ENCODE peak calls at places on chromosomes 6 and 20, in six cellular contexts. G is endodermal cell, O is breast epithelium, B is cardiac muscle cell, E is fibroblast of mammary gland, H is WERI-Rb-1. T is an unnamed sample.

GRCh38 chr20:54345301-54345724 is 130.1 kb upstream of the DOK5 start:
- DNase-seq in O (no peak), B (peak; percentile 77), H (no peak), E (peak; percentile 82), G (no peak), T (no peak)

GRCh38 chr6:19465760-19466159 is 371.4 kb upstream of the ID4 start:
- DNase-seq in G (no peak), B (peak; percentile 62), H (no peak), O (no peak), E (peak; percentile 84), T (no peak)

GRCh38 chr6:147855823-147856222 is 347.3 kb downstream of the SAMD5 start:
- DNase-seq in G (no peak), B (no peak), H (no peak), E (peak; percentile 44), O (no peak), T (no peak)

GRCh38 chr20:57693002-57693582 is 16.7 kb downstream of the PMEPA1 start:
- DNase-seq in G (peak; percentile 79), E (no peak), H (no peak), O (peak; percentile 77), B (no peak), T (peak; percentile 85)

GRCh38 chr20:62535964-62536363 is 60.2 kb upstream of the GATA5 start:
- DNase-seq in G (no peak), O (no peak), B (no peak), E (no peak), H (no peak), T (peak; percentile 64)

GRCh38 chr6:35586542-35586941 is 73.8 kb upstream of the TULP1 start:
- DNase-seq in G (no peak), H (no peak), O (no peak), E (no peak), B (no peak), T (no peak)

GRCh38 chr20:1827974-1828785 is 67.0 kb upstream of the SIRPA start:
- DNase-seq in B (peak; percentile 61), H (no peak), E (no peak), O (no peak), G (no peak), T (peak; percentile 63)

GRCh38 chr6:80214436-80215022 is 108.1 kb downstream of the BCKDHB start:
- DNase-seq in E (peak; percentile 70), G (no peak), O (no peak), H (peak; percentile 23), B (peak; percentile 74), T (peak; percentile 10)

GRCh38 chr6:21246075-21246474 is 347.5 kb upstream of the SOX4 start:
- DNase-seq in H (no peak), G (no peak), E (no peak), B (no peak), O (no peak), T (no peak)

GRCh38 chr6:3808759-3809514 is 40.2 kb upstream of the FAM50B start:
- DNase-seq in B (peak; percentile 87), E (peak; percentile 90), O (no peak), H (no peak), G (no peak), T (no peak)

GRCh38 chr6:164210323-164210722 is 795.8 kb downstream of the QKI start:
- DNase-seq in B (no peak), O (no peak), H (no peak), E (no peak), G (no peak), T (no peak)

GRCh38 chr6:136226027-136226673 is 24.0 kb downstream of the MTFR2 start:
- DNase-seq in O (no peak), H (peak; percentile 14), B (peak; percentile 78), E (peak; percentile 72), G (peak; percentile 79), T (peak; percentile 51)

GRCh38 chr6:84417261-84417660 is 189.8 kb upstream of the CEP162 start:
- DNase-seq in G (no peak), B (no peak), E (peak; percentile 89), O (no peak), H (no peak), T (no peak)

GRCh38 chr6:20705741-20706140 is 171.5 kb downstream of the CDKAL1 start:
- DNase-seq in G (no peak), H (no peak), O (no peak), B (no peak), E (no peak), T (no peak)

GRCh38 chr20:542777-543368 is 717 bp downstream of the CSNK2A1 start:
- DNase-seq in H (peak; percentile 50), B (no peak), E (no peak), O (no peak), G (peak; percentile 62), T (no peak)

GRCh38 chr20:6740096-6740495 is 27.4 kb upstream of the BMP2 start:
- DNase-seq in B (no peak), H (no peak), O (no peak), G (no peak), E (no peak), T (no peak)

GRCh38 chr20:11118802-11119380 is 445.1 kb upstream of the JAG1 start:
- DNase-seq in B (no peak), O (no peak), G (no peak), H (no peak), E (peak; percentile 32), T (no peak)

GRCh38 chr6:2978923-2979322 is 7.6 kb upstream of the SERPINB6 start:
- DNase-seq in O (no peak), B (no peak), E (no peak), H (no peak), G (no peak), T (no peak)

GRCh38 chr6:3520541-3521220 is 63.8 kb upstream of the SLC22A23 start:
- DNase-seq in O (no peak), B (peak; percentile 46), G (peak; percentile 12), E (peak; percentile 60), H (no peak), T (no peak)

DNA sequence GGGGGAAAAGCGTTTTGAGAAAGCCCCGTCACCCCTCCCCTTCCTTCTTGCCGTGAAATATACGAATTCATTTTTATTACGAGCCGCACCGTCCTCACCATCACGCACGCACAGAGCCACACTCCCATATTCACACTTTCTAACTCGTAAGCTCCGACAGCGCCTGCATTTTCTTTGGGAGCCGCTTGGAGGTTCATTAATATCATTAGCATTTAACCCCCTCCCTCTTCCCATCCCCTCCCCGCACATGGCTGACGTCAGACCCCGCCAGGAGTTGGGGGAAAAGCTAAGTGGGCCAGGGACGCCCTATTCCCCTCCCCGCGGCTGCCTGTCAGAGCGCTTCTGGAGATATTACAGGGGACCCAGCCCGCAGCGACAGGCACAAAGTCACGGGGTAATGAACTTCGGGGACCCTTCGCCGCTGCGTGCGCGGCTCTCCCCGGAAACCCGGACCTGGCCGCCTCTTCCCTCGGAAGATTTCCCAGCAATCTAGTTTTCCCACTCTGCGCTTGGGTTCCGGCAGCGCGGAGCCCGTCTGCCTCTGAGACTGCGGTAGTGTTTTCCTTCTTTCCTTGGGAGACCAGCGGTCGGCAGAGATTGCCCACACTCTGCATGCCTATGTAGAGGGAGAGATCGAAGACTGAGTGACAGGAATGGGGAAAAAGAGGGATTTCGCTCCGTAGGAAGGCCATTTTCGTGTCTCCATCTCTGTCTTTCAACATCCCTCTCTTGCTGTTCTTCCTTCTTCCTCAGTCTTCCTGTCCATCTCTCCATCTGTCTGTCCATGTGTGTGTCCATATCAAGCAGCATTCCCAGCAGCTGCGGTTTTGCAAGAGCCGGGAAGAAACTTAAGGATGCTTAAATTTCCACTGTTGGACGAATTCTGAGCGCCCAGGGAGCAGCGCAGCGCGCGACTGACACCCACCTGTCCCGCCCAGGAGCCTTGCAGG is at the start of gene NR2E1:
- DNase-seq in B (no peak), O (no peak), G (peak; percentile 83), H (peak; percentile 35), E (peak; percentile 22), T (peak; percentile 87)
- H3K4me3 ChIP-seq in B (no peak within 1 kb of the TSS), O (no peak within 1 kb of the TSS), G (peak within 1 kb of the TSS; percentile 73), H (peak within 1 kb of the TSS; percentile 57), E (no peak within 1 kb of the TSS), T (peak within 1 kb of the TSS; percentile 25)

GRCh38 chr20:25224941-25225340 is 22.9 kb upstream of the PYGB start:
- DNase-seq in H (no peak), O (no peak), E (no peak), B (no peak), G (peak; percentile 26), T (peak; percentile 32)

GRCh38 chr20:25222461-25223178 is 25.3 kb upstream of the PYGB start:
- DNase-seq in H (no peak), E (no peak), G (peak; percentile 46), B (no peak), O (no peak), T (peak; percentile 78)

GRCh38 chr20:25223179-25223661 is 24.7 kb upstream of the PYGB start:
- DNase-seq in E (peak; percentile 74), O (no peak), B (peak; percentile 86), G (peak; percentile 90), H (peak; percentile 72), T (peak; percentile 83)

GRCh38 chr20:25225642-25226432 is 22.0 kb upstream of the PYGB start:
- DNase-seq in G (no peak), H (no peak), O (no peak), B (no peak), E (no peak), T (peak; percentile 32)

DNA sequence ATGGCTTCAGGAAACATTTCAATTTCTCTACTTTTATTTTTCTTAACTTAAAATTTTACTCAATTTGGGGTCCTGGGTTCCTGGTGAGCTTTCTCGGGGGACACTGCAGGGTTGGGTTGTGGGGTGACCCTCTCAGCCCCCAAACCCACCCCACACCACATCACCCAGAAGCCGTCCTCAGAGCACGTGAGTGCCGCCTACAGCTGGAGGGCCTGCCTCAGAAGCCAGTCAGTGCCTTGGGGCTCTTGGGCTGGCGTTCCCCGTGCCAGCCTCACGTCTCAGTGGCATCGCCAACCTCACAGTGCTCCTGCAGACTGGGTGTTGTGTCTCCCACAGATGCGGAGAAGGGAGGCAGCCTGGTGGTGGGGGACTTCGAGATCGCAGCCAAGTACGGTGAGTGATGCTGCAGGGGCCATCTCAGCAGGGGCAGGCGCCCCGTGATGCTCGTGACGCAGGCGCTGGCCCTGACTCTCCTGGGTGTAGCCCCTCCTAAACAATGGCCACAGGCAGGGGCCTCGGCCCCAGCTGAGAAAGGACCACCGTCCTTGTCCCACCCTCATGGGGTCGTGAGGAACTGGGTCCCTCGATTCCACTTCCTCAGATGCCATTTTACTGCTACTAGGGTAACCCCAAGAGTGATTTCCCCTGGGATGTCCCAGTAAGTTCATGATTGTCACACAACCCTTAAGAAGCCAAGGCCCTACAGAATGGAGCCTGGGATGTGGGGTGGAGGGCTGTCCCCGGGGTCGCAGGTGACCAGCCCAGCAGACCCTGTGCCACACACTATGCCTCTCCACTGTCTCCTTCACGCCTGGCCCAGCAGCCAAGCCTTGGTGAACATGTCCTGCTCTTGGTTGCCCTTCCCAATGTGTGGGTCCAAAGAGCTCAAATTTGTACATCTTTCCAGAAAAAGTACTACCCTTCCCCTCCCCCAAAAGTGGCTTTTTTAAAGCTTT is 23.8 kb upstream of the PYGB start:
- DNase-seq in H (no peak), B (no peak), G (peak; percentile 33), O (no peak), E (no peak), T (peak; percentile 40)
- H3K4me3 ChIP-seq in H (no peak overlapping the region), B (no peak overlapping the region), G (no peak overlapping the region), O (no peak overlapping the region), E (no peak overlapping the region), T (no peak overlapping the region)

DNA sequence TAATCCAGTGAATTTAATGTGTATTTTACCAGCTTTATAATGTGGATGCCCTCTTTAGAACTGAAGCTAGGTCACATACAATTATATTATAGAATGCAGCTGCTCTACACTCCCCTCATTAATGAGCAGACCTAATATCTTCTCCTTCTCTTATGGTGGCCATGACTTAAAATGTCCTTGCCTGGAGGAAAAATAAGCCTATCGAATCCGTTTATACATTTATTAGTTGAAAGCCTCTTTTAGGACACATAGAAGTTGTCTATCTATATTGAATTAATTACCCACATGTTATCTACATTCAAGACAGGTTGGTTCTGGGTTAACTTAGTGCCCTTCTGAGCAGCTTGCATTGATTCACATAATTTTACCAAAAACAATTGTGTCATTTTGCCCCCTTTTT is 1716.8 kb downstream of the HACE1 start:
- DNase-seq in H (no peak), G (no peak), E (no peak), O (no peak), B (no peak), T (no peak)
- H3K4me3 ChIP-seq in H (no peak overlapping the region), G (no peak overlapping the region), E (no peak overlapping the region), O (no peak overlapping the region), B (no peak overlapping the region), T (no peak overlapping the region)

GRCh38 chr20:49608752-49609670 is 41.1 kb upstream of the PTGIS start:
- DNase-seq in O (peak; percentile 79), B (peak; percentile 63), H (peak; percentile 67), G (peak; percentile 90), E (peak; percentile 40), T (peak; percentile 87)
- H3K4me3 ChIP-seq in O (no peak overlapping the region), B (peak overlapping the region; percentile 14), H (no peak overlapping the region), G (no peak overlapping the region), E (no peak overlapping the region), T (peak overlapping the region; percentile 6)